ENCODE peak calls at places on chromosome 10, in ten cellular contexts. P is neural crest cell, D is brain microvascular endothelial cell, B is AG10803, H is left lung, Q is endothelial cell, M is foreskin fibroblast, C is NB4, N is coronary artery, Y is progenitor cell of endocrine pancreas. O is an unnamed sample.

GRCh38 chr10:17056781-17057191 is 72.8 kb downstream of the CUBN start:
- DNase-seq in P (no peak), D (no peak), B (peak), H (no peak), Q (no peak), M (peak), C (no peak), N (no peak), Y (no peak), O (no peak)

GRCh38 chr10:13830385-13830784 is 243.6 kb downstream of the PRPF18 start:
- DNase-seq in P (no peak), D (no peak), B (no peak), H (no peak), Q (no peak), M (no peak), C (no peak), N (no peak), Y (no peak), O (no peak)

GRCh38 chr10:100747826-100748231 is 2.4 kb downstream of the PAX2 start:
- DNase-seq in P (no peak), D (no peak), B (no peak), H (no peak), Q (no peak), M (no peak), C (no peak), N (no peak), Y (no peak), O (no peak)

GRCh38 chr10:49579621-49580020 is 30.5 kb upstream of the SLC18A3 start:
- DNase-seq in P (no peak), D (no peak), B (peak), H (no peak), Q (no peak), M (no peak), C (no peak), N (no peak), Y (no peak), O (no peak)

GRCh38 chr10:27893320-27894014 is 105.4 kb downstream of the ODAD2 start:
- DNase-seq in P (no peak), D (no peak), B (peak), H (no peak), Q (no peak), M (peak), C (no peak), N (no peak), Y (no peak), O (peak)

GRCh38 chr10:49663596-49663995 is 15.9 kb upstream of the C10orf53 start:
- DNase-seq in P (no peak), D (no peak), B (no peak), H (no peak), Q (no peak), M (no peak), C (no peak), N (no peak), Y (no peak), O (no peak)

GRCh38 chr10:89438525-89438924 is 24.2 kb downstream of the IFIT5 start:
- DNase-seq in P (no peak), D (no peak), B (no peak), H (no peak), Q (no peak), M (no peak), C (no peak), N (no peak), Y (no peak), O (no peak)

GRCh38 chr10:78448470-78448869 is 414.8 kb downstream of the RPS24 start:
- DNase-seq in P (no peak), D (no peak), B (no peak), H (no peak), Q (no peak), M (no peak), C (no peak), N (peak), Y (no peak), O (no peak)

GRCh38 chr10:129790710-129791446 is 173.2 kb downstream of the EBF3 start:
- DNase-seq in P (no peak), D (no peak), B (no peak), H (no peak), Q (no peak), M (peak), C (peak), N (no peak), Y (no peak), O (no peak)

GRCh38 chr10:35778344-35778743 is 136.2 kb upstream of the FZD8 start:
- DNase-seq in P (no peak), D (no peak), B (no peak), H (no peak), Q (no peak), M (no peak), C (peak), N (no peak), Y (no peak), O (no peak)

GRCh38 chr10:35783305-35783838 is 141.3 kb upstream of the FZD8 start:
- DNase-seq in P (no peak), D (no peak), B (peak), H (no peak), Q (no peak), M (no peak), C (no peak), N (no peak), Y (no peak), O (no peak)

GRCh38 chr10:35784751-35785150 is 142.7 kb upstream of the FZD8 start:
- DNase-seq in P (no peak), D (no peak), B (no peak), H (no peak), Q (no peak), M (no peak), C (no peak), N (no peak), Y (no peak), O (no peak)

GRCh38 chr10:35780970-35781642 is 139.0 kb upstream of the FZD8 start:
- DNase-seq in P (no peak), D (no peak), B (no peak), H (no peak), Q (no peak), M (no peak), C (no peak), N (no peak), Y (no peak), O (no peak)

GRCh38 chr10:35781643-35782035 is 139.5 kb upstream of the FZD8 start:
- DNase-seq in P (peak), D (no peak), B (no peak), H (no peak), Q (peak), M (no peak), C (peak), N (no peak), Y (no peak), O (peak)
- TF ChIP-seq CTCF in P (peak), D (peak), B (peak), H (no peak), Q (peak), M (no peak), C (peak), N (no peak), Y (peak), O (peak)

DNA sequence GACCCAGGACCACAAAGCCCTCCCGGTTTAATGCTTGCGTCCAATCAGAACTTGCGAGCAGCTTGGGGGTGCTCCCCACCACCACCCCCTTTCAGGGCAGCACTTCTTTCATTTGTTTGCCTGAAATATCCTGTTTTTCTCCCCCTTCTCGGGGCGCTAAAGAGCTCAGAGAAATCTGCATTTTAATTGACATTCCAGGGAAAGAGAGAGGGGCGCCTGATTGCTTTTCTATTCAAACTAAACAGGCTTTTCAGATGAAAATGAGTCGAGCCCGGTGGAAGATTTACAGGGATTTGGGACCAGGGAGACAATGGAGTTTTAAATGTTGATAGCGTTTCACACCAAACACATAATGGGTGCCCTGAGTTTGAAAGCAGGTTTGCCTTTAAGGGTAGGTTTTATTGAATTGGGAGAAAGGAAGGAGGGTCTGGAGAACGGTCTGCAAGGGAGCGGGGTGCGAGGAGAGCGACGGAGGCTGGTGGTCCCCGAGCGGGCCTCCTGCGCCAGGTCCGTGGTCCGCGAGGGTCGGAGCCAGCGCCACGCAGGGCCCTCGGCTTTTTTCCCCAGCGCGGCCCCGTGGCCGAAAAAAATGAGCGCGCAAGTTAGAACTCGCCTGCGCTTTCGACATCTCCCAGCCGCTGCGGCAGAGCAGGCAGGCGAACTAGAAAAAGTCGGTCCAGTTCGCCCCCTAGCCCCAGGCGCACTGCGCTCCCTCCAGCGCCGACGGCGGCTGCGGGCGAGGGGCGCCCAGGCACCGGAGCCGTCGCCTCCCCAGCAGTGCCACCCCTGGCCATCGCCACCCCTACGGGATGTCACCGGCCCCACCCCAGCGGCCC is 1.4 kb downstream of the FGFR2 start:
- DNase-seq in P (no peak), D (no peak), B (no peak), H (no peak), Q (peak), M (no peak), C (no peak), N (no peak), Y (peak), O (peak)
- TF ChIP-seq CTCF in P (no peak), D (no peak), B (no peak), H (no peak), Q (no peak), M (no peak), C (no peak), N (no peak), Y (peak), O (no peak)

DNA sequence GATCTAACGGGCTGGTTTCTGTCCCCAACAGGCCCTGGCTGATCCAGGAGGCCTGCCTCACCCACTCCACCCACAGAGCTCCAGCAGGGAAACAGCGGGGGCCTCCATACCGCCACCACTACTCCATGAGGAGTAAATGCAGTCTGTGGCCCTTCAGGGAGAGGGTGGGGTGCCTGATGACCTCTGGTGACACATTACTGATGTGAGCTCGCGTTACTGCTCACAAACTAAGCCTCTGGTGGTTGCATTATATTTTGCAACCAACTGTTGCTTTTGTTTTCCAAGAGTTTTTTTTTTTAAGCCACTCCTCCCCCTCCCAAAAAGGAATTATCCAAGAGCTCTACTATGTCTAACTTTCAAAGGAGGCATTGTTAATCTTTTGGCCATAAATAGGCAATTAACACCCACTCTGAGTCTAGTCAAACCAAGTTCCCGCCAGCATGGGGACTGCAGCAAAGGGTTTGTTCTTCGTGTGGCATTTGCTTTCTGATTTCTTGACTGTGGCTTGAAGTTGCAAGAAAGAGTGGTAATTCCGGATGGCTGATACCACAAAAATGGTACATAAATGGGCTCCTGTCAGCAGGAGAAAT is 72.6 kb downstream of the FAM53B start:
- DNase-seq in P (no peak), D (no peak), B (peak), H (peak), Q (no peak), M (peak), C (peak), N (no peak), Y (no peak), O (no peak)
- TF ChIP-seq CTCF in P (peak), D (peak), B (peak), H (peak), Q (no peak), M (no peak), C (peak), N (no peak), Y (peak), O (no peak)

GRCh38 chr10:114502071-114502470 is 97.8 kb upstream of the AFAP1L2 start:
- DNase-seq in P (no peak), D (no peak), B (no peak), H (no peak), Q (no peak), M (no peak), C (no peak), N (no peak), Y (no peak), O (no peak)

GRCh38 chr10:114499120-114499519 is 94.8 kb upstream of the AFAP1L2 start:
- DNase-seq in P (no peak), D (no peak), B (no peak), H (no peak), Q (no peak), M (no peak), C (no peak), N (no peak), Y (no peak), O (no peak)

GRCh38 chr10:114499630-114500190 is 95.4 kb upstream of the AFAP1L2 start:
- DNase-seq in P (no peak), D (no peak), B (no peak), H (no peak), Q (no peak), M (no peak), C (peak), N (no peak), Y (no peak), O (no peak)

GRCh38 chr10:114500643-114501042 is 96.3 kb upstream of the AFAP1L2 start:
- DNase-seq in P (no peak), D (no peak), B (no peak), H (no peak), Q (no peak), M (no peak), C (no peak), N (no peak), Y (no peak), O (no peak)

DNA sequence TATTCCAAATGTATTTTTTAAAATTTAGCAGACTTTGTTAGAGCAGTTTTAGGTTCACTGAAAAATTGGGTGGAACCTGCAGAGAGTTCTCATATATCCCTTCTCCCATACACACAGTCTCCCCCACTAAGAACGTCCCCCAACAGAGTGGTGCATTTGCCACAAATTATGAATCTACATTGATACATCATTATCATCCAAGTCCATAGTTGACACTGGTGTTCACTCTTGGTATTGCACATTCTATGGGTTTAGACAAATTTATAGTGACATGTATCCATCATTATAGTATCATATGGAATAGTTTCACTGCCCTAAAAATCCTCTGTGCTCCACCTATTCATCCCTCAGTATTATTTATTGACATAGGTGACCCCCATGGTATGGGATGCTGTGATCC is 97.3 kb upstream of the AFAP1L2 start:
- DNase-seq in P (no peak), D (no peak), B (no peak), H (no peak), Q (no peak), M (no peak), C (no peak), N (no peak), Y (no peak), O (no peak)
- TF ChIP-seq CTCF in P (peak), D (peak), B (no peak), H (no peak), Q (peak), M (no peak), C (no peak), N (no peak), Y (no peak), O (no peak)

GRCh38 chr10:120480065-120480600 is 23.1 kb downstream of the PLPP4 start:
- DNase-seq in P (no peak), D (no peak), B (peak), H (no peak), Q (no peak), M (no peak), C (no peak), N (peak), Y (no peak), O (no peak)
- TF ChIP-seq CTCF in P (peak), D (peak), B (peak), H (no peak), Q (no peak), M (no peak), C (no peak), N (no peak), Y (no peak), O (no peak)

GRCh38 chr10:63986536-63986935 is 465.3 kb downstream of the REEP3 start:
- DNase-seq in P (no peak), D (no peak), B (no peak), H (no peak), Q (no peak), M (no peak), C (no peak), N (no peak), Y (no peak), O (no peak)

GRCh38 chr10:63987212-63987611 is 466.0 kb downstream of the REEP3 start:
- DNase-seq in P (no peak), D (no peak), B (no peak), H (no peak), Q (no peak), M (no peak), C (no peak), N (no peak), Y (no peak), O (no peak)
- TF ChIP-seq CTCF in P (peak), D (no peak), B (peak), H (no peak), Q (peak), M (no peak), C (peak), N (no peak), Y (no peak), O (peak)

GRCh38 chr10:71187197-71187596 is 25.2 kb upstream of the UNC5B start:
- DNase-seq in P (no peak), D (no peak), B (no peak), H (no peak), Q (no peak), M (no peak), C (no peak), N (no peak), Y (no peak), O (no peak)

GRCh38 chr10:71184402-71184801 is 28.0 kb upstream of the UNC5B start:
- DNase-seq in P (no peak), D (no peak), B (no peak), H (no peak), Q (no peak), M (no peak), C (no peak), N (no peak), Y (no peak), O (no peak)

GRCh38 chr10:71185209-71185608 is 27.2 kb upstream of the UNC5B start:
- DNase-seq in P (no peak), D (no peak), B (no peak), H (no peak), Q (no peak), M (no peak), C (no peak), N (no peak), Y (no peak), O (no peak)

GRCh38 chr10:71188201-71188600 is 24.2 kb upstream of the UNC5B start:
- DNase-seq in P (no peak), D (no peak), B (no peak), H (no peak), Q (no peak), M (no peak), C (no peak), N (no peak), Y (no peak), O (no peak)

GRCh38 chr10:71187600-71187999 is 24.8 kb upstream of the UNC5B start:
- DNase-seq in P (no peak), D (no peak), B (no peak), H (no peak), Q (no peak), M (peak), C (no peak), N (no peak), Y (no peak), O (no peak)
- TF ChIP-seq CTCF in P (no peak), D (no peak), B (no peak), H (no peak), Q (no peak), M (no peak), C (no peak), N (no peak), Y (no peak), O (no peak)

GRCh38 chr10:131573256-131574215 is 262.0 kb upstream of the TCERG1L start:
- DNase-seq in P (no peak), D (no peak), B (no peak), H (no peak), Q (no peak), M (no peak), C (no peak), N (peak), Y (peak), O (no peak)
- TF ChIP-seq CTCF in P (no peak), D (no peak), B (no peak), H (no peak), Q (no peak), M (no peak), C (no peak), N (no peak), Y (no peak), O (no peak)

DNA sequence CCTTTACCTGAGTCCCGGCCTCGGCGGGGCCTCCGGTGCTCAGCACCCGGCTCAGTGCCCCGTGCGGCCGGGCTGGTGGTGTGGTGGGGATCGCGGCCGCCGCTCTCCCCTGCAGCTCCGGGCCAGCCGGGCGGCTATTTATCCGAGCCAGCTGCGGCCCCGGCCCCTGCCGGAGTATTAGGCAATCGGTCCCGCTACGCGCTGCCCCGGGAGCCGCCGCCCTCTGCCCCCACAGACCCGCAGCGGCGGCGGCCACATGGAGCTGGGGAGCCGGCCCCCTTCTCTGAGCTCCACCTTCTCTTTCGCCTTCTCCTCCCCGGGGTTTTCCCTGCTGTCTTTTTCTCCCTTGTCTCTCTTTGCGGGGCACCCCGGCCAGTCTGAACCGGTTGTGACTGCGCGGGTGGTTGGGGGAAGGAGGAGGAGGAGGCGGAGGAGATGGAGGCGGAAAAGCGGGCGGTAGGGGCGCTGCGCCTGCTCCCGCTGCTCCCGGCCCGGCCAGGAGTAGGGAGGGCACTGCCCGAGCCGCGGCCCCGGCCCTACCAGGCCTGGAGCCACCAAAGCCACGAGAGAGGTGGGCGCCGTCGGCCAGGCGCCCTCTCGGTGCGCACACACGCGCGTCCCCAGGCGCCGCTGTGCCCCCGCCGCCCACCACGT is at the start of gene SLC16A9:
- DNase-seq in P (peak), D (peak), B (peak), H (peak), Q (peak), M (peak), C (peak), N (no peak), Y (peak), O (peak)
- TF ChIP-seq CTCF in P (peak), D (peak), B (peak), H (no peak), Q (no peak), M (peak), C (peak), N (peak), Y (peak), O (peak)

O was measured in Calu3.